ENCODE peak calls at places on chromosomes 16 and 17, in five cellular contexts. A, N, G, B and K are unnamed samples.

GRCh38 chr17:18172528-18173278 is 10.9 kb upstream of the ALKBH5 start:
- DNase-seq in A (no peak), B (peak), G (no peak), N (no peak), K (no peak)

GRCh38 chr16:28180660-28181556 is 30.9 kb downstream of the XPO6 start:
- DNase-seq in B (no peak), A (no peak), N (no peak), G (no peak), K (no peak)

GRCh38 chr16:24887472-24887871 is 41.7 kb downstream of the SLC5A11 start:
- DNase-seq in B (no peak), N (no peak), G (no peak), A (no peak), K (no peak)

GRCh38 chr16:85103096-85104079 is 8.9 kb downstream of the CIBAR2 start:
- DNase-seq in B (no peak), G (no peak), A (no peak), N (no peak), K (no peak)

GRCh38 chr16:9275386-9275785 is 183.9 kb downstream of the HAPSTR1 start:
- DNase-seq in G (no peak), N (no peak), B (no peak), A (no peak), K (no peak)

GRCh38 chr16:3541527-3542152 is 35.6 kb downstream of the NLRC3 start:
- DNase-seq in A (no peak), N (no peak), B (no peak), G (no peak), K (no peak)

GRCh38 chr16:84606081-84606875 is 11.6 kb downstream of the COTL1 start:
- DNase-seq in G (no peak), N (no peak), A (no peak), B (no peak), K (no peak)

GRCh38 chr16:55706739-55707487 is 51.1 kb downstream of the SLC6A2 start:
- DNase-seq in G (no peak), A (no peak), B (peak), N (no peak), K (no peak)

GRCh38 chr16:27824786-27825185 is 238.7 kb downstream of the GSG1L start:
- DNase-seq in B (no peak), N (no peak), G (no peak), A (no peak), K (no peak)

GRCh38 chr17:68861602-68862001 is 93.6 kb downstream of the ABCA8 start:
- DNase-seq in A (no peak), B (peak), N (no peak), G (no peak), K (no peak)

GRCh38 chr16:6684076-6684673 is 648.5 kb upstream of the RBFOX1 start:
- DNase-seq in N (peak), A (no peak), G (no peak), B (peak), K (peak)

GRCh38 chr17:67139784-67140665 is 95.7 kb downstream of the CACNG1 start:
- DNase-seq in N (no peak), G (no peak), A (no peak), B (no peak), K (no peak)

GRCh38 chr16:12679660-12680272 is 123.9 kb downstream of the CPPED1 start:
- DNase-seq in A (no peak), N (no peak), G (no peak), B (no peak), K (no peak)

GRCh38 chr17:79548116-79548515 is 62.7 kb downstream of the RBFOX3 start:
- DNase-seq in A (no peak), B (no peak), N (no peak), G (no peak), K (no peak)

GRCh38 chr17:70132505-70132904 is 36.8 kb upstream of the KCNJ2 start:
- DNase-seq in G (no peak), N (no peak), A (no peak), B (no peak), K (no peak)

GRCh38 chr16:77551352-77551751 is 116.5 kb upstream of the ADAMTS18 start:
- DNase-seq in G (no peak), A (no peak), N (no peak), B (no peak), K (no peak)

GRCh38 chr17:74452027-74452840 is 14.2 kb upstream of the CD300A start:
- DNase-seq in B (peak), N (no peak), A (peak), G (no peak), K (no peak)

GRCh38 chr17:42809250-42809649 is 10.6 kb downstream of the CNTD1 start:
- DNase-seq in N (peak), A (peak), G (no peak), B (no peak), K (no peak)

GRCh38 chr17:76578376-76578775 is 7.3 kb downstream of the ST6GALNAC2 start:
- DNase-seq in B (no peak), A (no peak), N (no peak), G (no peak), K (peak)

GRCh38 chr16:76265434-76266045 is 11.7 kb upstream of the CNTNAP4 start:
- DNase-seq in A (no peak), N (no peak), G (no peak), B (peak), K (peak)

GRCh38 chr17:1829189-1829578 is 518 bp downstream of the SMYD4 start:
- DNase-seq in B (peak), A (no peak), N (no peak), G (no peak), K (peak)